ENCODE peak calls at places on chromosomes 5 and 9, in four cellular contexts. U is left ventricle myocardium inferior; P is CD8-positive, alpha-beta T cell; L is brain microvascular endothelial cell. H is an unnamed sample.

GRCh38 chr9:93259490-93260289 is 75.8 kb downstream of the WNK2 start:
- DNase-seq in U (no peak), L (no peak), P (no peak), H (no peak)

GRCh38 chr9:95756101-95756500 is 119.4 kb upstream of the ERCC6L2 start:
- DNase-seq in L (no peak), P (no peak), U (no peak), H (no peak)

GRCh38 chr9:77841739-77842386 is 189.7 kb downstream of the GNAQ start:
- DNase-seq in U (no peak), L (no peak), P (no peak), H (no peak)

GRCh38 chr5:176608142-176608705 is 1.7 kb downstream of the GPRIN1 start:
- DNase-seq in P (no peak), U (no peak), L (no peak), H (no peak)

GRCh38 chr5:122156724-122157325 is 27.5 kb downstream of the ZNF474 start:
- DNase-seq in P (no peak), U (no peak), L (peak; percentile 72), H (no peak)

GRCh38 chr5:55702612-55703345 is 9.3 kb downstream of the SLC38A9 start:
- DNase-seq in U (no peak), P (no peak), L (no peak), H (no peak)

GRCh38 chr9:135533093-135533492 is 11.9 kb downstream of the LCN1 start:
- DNase-seq in L (no peak), P (no peak), U (no peak), H (no peak)

GRCh38 chr5:76083555-76084495 is 642 bp downstream of the SV2C start:
- DNase-seq in P (no peak), U (no peak), L (no peak), H (no peak)

GRCh38 chr5:164504141-164504772 is 998.8 kb downstream of the MAT2B start:
- DNase-seq in L (peak; percentile 30), U (no peak), P (no peak), H (no peak)

GRCh38 chr9:94879230-94879629 is 152.7 kb downstream of the AOPEP start:
- DNase-seq in U (no peak), P (no peak), L (no peak), H (no peak)

GRCh38 chr5:88734191-88734640 is 148.8 kb downstream of the MEF2C start:
- DNase-seq in P (no peak), U (no peak), L (no peak), H (no peak)

GRCh38 chr5:177553671-177554429 is 513 bp downstream of the FAM193B start:
- DNase-seq in U (peak; percentile 40), L (no peak), P (peak; percentile 47), H (no peak)

GRCh38 chr5:148011407-148012124 is 52.2 kb upstream of the SPINK5 start:
- DNase-seq in P (no peak), L (peak; percentile 14), U (no peak), H (peak; percentile 7)

GRCh38 chr5:76808142-76808691 is 10.6 kb upstream of the F2RL1 start:
- DNase-seq in L (no peak), U (no peak), P (no peak), H (no peak)

GRCh38 chr5:44294492-44294891 is 94.7 kb downstream of the FGF10 start:
- DNase-seq in L (no peak), P (no peak), U (peak; percentile 40), H (no peak)

GRCh38 chr9:3880851-3881250 is 355.1 kb upstream of the RFX3 start:
- DNase-seq in L (peak; percentile 94), U (no peak), P (no peak), H (peak; percentile 66)

GRCh38 chr5:53478411-53479044 is 1.9 kb upstream of the FST start:
- DNase-seq in U (peak; percentile 22), L (peak; percentile 28), P (no peak), H (no peak)

GRCh38 chr5:158560170-158560569 is 539.5 kb downstream of the EBF1 start:
- DNase-seq in P (no peak), U (peak; percentile 27), L (peak; percentile 63), H (no peak)

GRCh38 chr5:154517781-154518437 is 39.9 kb upstream of the HAND1 start:
- DNase-seq in U (no peak), P (no peak), L (no peak), H (no peak)

GRCh38 chr5:24642022-24642421 is 2.8 kb downstream of the CDH10 start:
- DNase-seq in P (no peak), U (no peak), L (peak; percentile 10), H (no peak)

GRCh38 chr5:67897431-67897830 is 318.1 kb upstream of the PIK3R1 start:
- DNase-seq in L (no peak), P (no peak), U (no peak), H (no peak)

GRCh38 chr9:91546574-91546973 is 122.9 kb upstream of the NFIL3 start:
- DNase-seq in P (no peak), U (no peak), L (peak; percentile 76), H (no peak)

GRCh38 chr9:14633906-14634565 is 59.2 kb downstream of the ZDHHC21 start:
- DNase-seq in U (no peak), L (no peak), P (no peak), H (no peak)

GRCh38 chr5:148740966-148741742 is 85.3 kb upstream of the ADRB2 start:
- DNase-seq in L (peak; percentile 52), P (no peak), U (no peak), H (peak; percentile 51)

GRCh38 chr9:2298217-2298616 is 283.1 kb downstream of the SMARCA2 start:
- DNase-seq in U (no peak), P (no peak), L (no peak), H (no peak)

GRCh38 chr9:133874061-133874638 is 118.0 kb downstream of the VAV2 start:
- DNase-seq in U (no peak), P (no peak), L (peak; percentile 76), H (peak; percentile 49)

GRCh38 chr5:108650997-108651396 is 96.7 kb upstream of the FER start:
- DNase-seq in U (no peak), L (peak; percentile 70), P (no peak), H (peak; percentile 33)

GRCh38 chr5:103357636-103358035 is 99.1 kb downstream of the MACIR start:
- DNase-seq in L (no peak), P (no peak), U (no peak), H (no peak)

GRCh38 chr5:135248801-135249231 is 150.2 kb downstream of the MACROH2A1 start:
- DNase-seq in P (no peak), U (no peak), L (no peak), H (no peak)

GRCh38 chr5:138582959-138583358 is 7.8 kb upstream of the HSPA9 start:
- DNase-seq in P (no peak), L (no peak), U (no peak), H (no peak)

GRCh38 chr9:36191290-36191645 is 547 bp downstream of the CLTA start:
- DNase-seq in U (peak; percentile 41), P (peak; percentile 56), L (no peak), H (no peak)

GRCh38 chr5:78985407-78986223 is 505 bp upstream of the ARSB start:
- DNase-seq in U (no peak), P (peak; percentile 53), L (peak; percentile 56), H (no peak)

GRCh38 chr5:77984587-77984986 is 208.4 kb upstream of the TBCA start:
- DNase-seq in L (no peak), P (no peak), U (no peak), H (no peak)

GRCh38 chr5:32392039-32392438 is 52.5 kb downstream of the ZFR start:
- DNase-seq in P (no peak), L (no peak), U (no peak), H (no peak)

GRCh38 chr9:17003576-17004240 is 131.1 kb upstream of the CNTLN start:
- DNase-seq in P (no peak), L (peak; percentile 44), U (no peak), H (no peak)

GRCh38 chr9:17004500-17004899 is 130.3 kb upstream of the CNTLN start:
- DNase-seq in L (peak; percentile 39), P (no peak), U (no peak), H (no peak)

GRCh38 chr9:17009071-17009470 is 125.8 kb upstream of the CNTLN start:
- DNase-seq in L (no peak), U (no peak), P (no peak), H (no peak)

DNA sequence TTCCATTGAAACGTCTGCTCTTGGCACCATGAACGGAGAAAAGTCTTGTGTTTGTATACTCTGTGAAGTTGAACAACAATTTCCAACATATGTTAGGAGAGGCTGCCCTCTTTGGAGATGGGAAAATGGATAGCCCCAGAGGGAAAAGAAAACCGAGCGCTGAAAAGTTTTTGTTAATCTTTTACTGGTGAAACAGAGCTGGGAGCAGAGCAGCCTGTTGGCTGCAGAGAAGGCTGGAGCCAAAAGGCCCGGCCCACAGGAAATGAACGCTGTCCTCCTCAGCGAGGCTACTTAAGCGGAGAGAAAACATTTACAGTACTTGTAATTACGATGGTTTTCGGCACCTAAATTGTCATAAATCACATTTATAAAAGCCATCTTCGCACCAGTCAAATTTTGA is 129.8 kb upstream of the CNTLN start:
- DNase-seq in L (peak; percentile 72), U (peak; percentile 31), P (no peak), H (no peak)
- TF ChIP-seq CTCF in L (no peak), U (no peak), P (no peak), H (no peak)

DNA sequence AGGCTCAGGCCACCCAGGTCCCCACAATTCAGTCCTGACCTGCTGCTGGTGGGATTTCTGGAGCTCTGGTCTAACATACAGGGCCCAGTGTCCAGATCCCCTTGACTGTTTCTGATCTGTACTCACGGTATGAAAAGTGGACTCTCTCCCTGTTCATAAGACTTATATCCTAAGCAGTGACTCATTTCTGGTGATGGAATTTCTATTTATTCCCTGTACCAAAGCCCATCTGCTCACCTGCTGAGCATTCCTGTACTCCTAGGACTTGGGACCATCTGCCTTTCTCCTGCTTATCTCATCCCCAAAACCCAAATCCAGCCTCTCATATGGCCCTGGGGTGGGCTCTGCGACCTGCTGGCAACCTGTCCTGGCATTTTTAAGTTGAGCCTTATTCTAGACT is 86.6 kb downstream of the APBA1 start:
- DNase-seq in U (no peak), L (no peak), P (no peak), H (no peak)
- H3K36me3 ChIP-seq in U (no peaks in the 10 kb centered on the region), L (no peaks in the 10 kb centered on the region), P (no peaks in the 10 kb centered on the region), H (no peaks in the 10 kb centered on the region)

DNA sequence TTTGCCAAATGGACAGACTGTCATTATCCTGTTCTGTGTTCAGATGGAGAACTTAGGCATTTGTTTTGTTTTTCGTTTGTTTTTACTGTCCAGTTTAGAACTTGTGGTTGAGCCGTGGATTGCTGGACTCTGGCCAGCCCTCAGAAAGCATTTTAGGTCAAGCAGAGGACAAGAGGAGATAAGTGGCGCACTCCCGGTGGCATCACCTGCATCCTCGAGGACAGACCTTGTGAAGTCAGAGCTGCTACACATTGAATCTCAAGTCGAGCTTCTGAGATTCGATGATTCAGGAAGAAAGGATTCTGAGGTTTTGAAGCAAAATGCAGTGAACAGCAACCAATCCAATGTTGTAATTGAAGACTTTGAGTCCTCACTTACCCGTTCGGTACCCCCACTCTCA is 8.9 kb downstream of the MTRR start:
- DNase-seq in L (peak; percentile 63), U (no peak), P (no peak), H (no peak)
- H3K4me3 ChIP-seq in L (no peak overlapping the region), U (no peak overlapping the region), P (no peak overlapping the region), H (no peak overlapping the region)

DNA sequence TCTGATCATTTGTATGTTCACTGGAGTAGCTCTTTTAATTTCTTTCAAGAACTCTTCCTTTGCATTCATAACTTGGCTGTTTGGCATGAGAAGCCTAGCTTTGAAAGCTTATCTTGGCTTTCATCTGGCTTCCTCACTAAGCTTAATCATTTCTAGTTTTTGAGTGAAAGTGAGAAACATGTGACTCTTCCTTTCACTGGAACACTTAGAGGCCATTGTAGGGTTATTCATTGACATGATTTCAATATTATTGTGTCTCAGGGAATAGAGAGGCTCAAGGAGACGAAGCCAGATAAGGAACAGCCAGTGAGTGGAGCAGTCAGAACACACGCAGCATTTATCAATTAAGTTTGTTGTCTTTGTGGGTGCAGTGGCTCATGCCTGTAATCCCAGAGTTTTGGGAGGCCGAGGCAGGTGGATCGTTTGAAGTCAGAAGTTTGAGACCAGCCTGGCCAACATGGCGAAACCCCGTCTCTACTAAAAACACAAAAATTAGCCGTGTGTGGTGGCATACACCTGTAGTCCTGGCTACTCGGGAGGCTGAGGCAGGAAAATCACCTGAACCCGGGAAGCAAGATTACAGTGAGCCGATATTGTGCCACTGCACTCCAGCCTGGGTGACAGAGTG is 98.3 kb downstream of the UGCG start:
- DNase-seq in U (no peak), L (no peak), P (no peak), H (no peak)
- TF ChIP-seq CTCF in U (no peak), L (no peak), P (no peak), H (no peak)

H was measured in BJ.